ENCODE peak calls at places on chromosomes 12 and 14, in five cellular contexts. T, H, F, M and Z are unnamed samples.

GRCh38 chr14:104680806-104681688 is 8.4 kb upstream of the INF2 start:
- DNase-seq in T (peak), F (peak), M (peak), H (peak), Z (peak)

GRCh38 chr12:56153291-56154065 is 1.1 kb downstream of the MYL6B start:
- DNase-seq in F (no peak), H (no peak), T (no peak), M (no peak), Z (no peak)

GRCh38 chr14:34165847-34166340 is 215.0 kb upstream of the EGLN3 start:
- DNase-seq in F (no peak), M (no peak), T (no peak), H (no peak), Z (no peak)

GRCh38 chr12:106078358-106079025 is 60.3 kb downstream of the NUAK1 start:
- DNase-seq in M (peak), T (peak), F (peak), H (no peak), Z (peak)

GRCh38 chr12:3988519-3989217 is 115.5 kb upstream of the PARP11 start:
- DNase-seq in T (no peak), M (no peak), F (no peak), H (no peak), Z (no peak)

GRCh38 chr14:51614707-51615106 is 37.0 kb upstream of the FRMD6 start:
- DNase-seq in F (no peak), T (no peak), H (no peak), M (peak), Z (peak)

GRCh38 chr12:128009108-128009507 is 257.9 kb upstream of the TMEM132C start:
- DNase-seq in F (no peak), T (no peak), M (no peak), H (no peak), Z (no peak)

GRCh38 chr12:23684121-23684520 is 265.3 kb downstream of the SOX5 start:
- DNase-seq in T (no peak), F (no peak), H (no peak), M (no peak), Z (no peak)

GRCh38 chr12:103241184-103241583 is 254.6 kb downstream of the C12orf42 start:
- DNase-seq in T (no peak), F (no peak), M (no peak), H (no peak), Z (no peak)

GRCh38 chr12:19683178-19683927 is 244.1 kb downstream of the AEBP2 start:
- DNase-seq in M (peak), F (no peak), T (peak), H (peak), Z (peak)

GRCh38 chr12:132033627-132034026 is 83.9 kb downstream of the EP400 start:
- DNase-seq in M (no peak), F (no peak), H (no peak), T (no peak), Z (no peak)

GRCh38 chr12:108854055-108854452 is 3.3 kb downstream of the SSH1 start:
- DNase-seq in T (peak), F (no peak), M (peak), H (peak), Z (peak)

GRCh38 chr12:123037791-123038190 is 57.3 kb downstream of the ARL6IP4 start:
- DNase-seq in T (no peak), F (no peak), H (no peak), M (no peak), Z (no peak)

GRCh38 chr14:61891251-61891650 is 129.0 kb downstream of the SNAPC1 start:
- DNase-seq in T (peak), M (no peak), F (peak), H (no peak), Z (peak)

GRCh38 chr12:93089805-93090569 is 160.9 kb upstream of the EEA1 start:
- DNase-seq in H (no peak), M (peak), T (peak), F (peak), Z (peak)

GRCh38 chr14:92759300-92759678 is 10.9 kb upstream of the LGMN start:
- DNase-seq in M (no peak), T (peak), H (no peak), F (no peak), Z (peak)

GRCh38 chr12:110689002-110689600 is at the start of gene HVCN1:
- DNase-seq in T (peak), M (no peak), H (no peak), F (no peak), Z (no peak)

GRCh38 chr12:44015333-44015941 is 179.6 kb downstream of the TMEM117 start:
- DNase-seq in F (peak), T (peak), M (peak), H (peak), Z (peak)

GRCh38 chr12:65908147-65908546 is 83.9 kb downstream of the HMGA2 start:
- DNase-seq in H (no peak), F (no peak), T (no peak), M (no peak), Z (no peak)

GRCh38 chr14:58395815-58396626 is at the start of gene TOMM20L:
- DNase-seq in M (peak), F (peak), T (peak), H (peak), Z (peak)

GRCh38 chr14:51023964-51024363 is 70.9 kb downstream of the TRIM9 start:
- DNase-seq in F (no peak), T (no peak), M (no peak), H (no peak), Z (peak)

GRCh38 chr14:78143489-78144145 is 26.6 kb upstream of the NRXN3 start:
- DNase-seq in F (peak), H (no peak), M (no peak), T (no peak), Z (no peak)

GRCh38 chr12:62900686-62901272 is 34.2 kb downstream of the PPM1H start:
- DNase-seq in F (no peak), H (peak), M (no peak), T (peak), Z (no peak)

GRCh38 chr12:73266206-73266605 is 994.0 kb downstream of the TRHDE start:
- DNase-seq in M (no peak), H (no peak), F (no peak), T (no peak), Z (no peak)

GRCh38 chr12:45727994-45728624 is 1.4 kb upstream of the ARID2 start:
- DNase-seq in M (no peak), F (no peak), T (no peak), H (no peak), Z (no peak)

GRCh38 chr14:100135784-100136183 is 23.7 kb downstream of the DEGS2 start:
- DNase-seq in H (no peak), F (no peak), T (no peak), M (no peak), Z (no peak)

GRCh38 chr12:54564768-54565167 is 15.4 kb downstream of the PDE1B start:
- DNase-seq in M (no peak), T (no peak), F (no peak), H (no peak), Z (no peak)

GRCh38 chr14:76201162-76201561 is 49.4 kb downstream of the GPATCH2L start:
- DNase-seq in T (peak), F (peak), M (peak), H (no peak), Z (peak)

GRCh38 chr12:124317400-124317799 is 22.5 kb downstream of the RFLNA start:
- DNase-seq in H (no peak), F (no peak), T (no peak), M (no peak), Z (no peak)

GRCh38 chr12:96503971-96504370 is 14.6 kb downstream of the CFAP54 start:
- DNase-seq in F (no peak), M (no peak), T (no peak), H (no peak), Z (no peak)

GRCh38 chr14:41663478-41663845 is 56.8 kb downstream of the LRFN5 start:
- DNase-seq in M (no peak), T (peak), H (no peak), F (peak), Z (peak)

GRCh38 chr14:41662780-41663477 is 56.3 kb downstream of the LRFN5 start:
- DNase-seq in M (no peak), H (peak), F (no peak), T (no peak), Z (no peak)

DNA sequence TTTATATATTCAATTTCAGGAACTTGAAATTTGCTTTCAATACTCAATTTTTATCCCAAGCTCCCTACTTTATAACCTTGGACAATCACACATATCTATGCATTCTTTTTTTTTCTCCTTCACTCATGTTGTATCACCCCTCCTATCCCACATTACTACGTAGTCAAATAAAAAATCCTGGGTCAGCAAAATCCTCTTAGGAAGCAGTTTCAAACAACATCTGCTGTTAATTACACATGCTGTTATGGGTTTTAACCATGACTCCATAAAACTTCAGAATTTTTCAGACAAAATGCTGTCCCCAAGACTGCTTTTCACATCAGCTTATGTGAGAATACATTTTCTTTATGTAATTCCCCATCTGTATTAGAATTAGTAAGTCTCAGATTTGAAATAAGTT is 61.7 kb downstream of the LRFN5 start:
- DNase-seq in F (no peak), H (no peak), M (peak), T (peak), Z (peak)
- H3K4me3 ChIP-seq in F (no peak), H (no peak), M (no peak), T (no peak), Z (no peak)

GRCh38 chr12:59843260-59843843 is 247.5 kb downstream of the SLC16A7 start:
- DNase-seq in M (no peak), T (no peak), F (no peak), H (no peak), Z (no peak)

GRCh38 chr12:59850268-59850667 is 254.4 kb downstream of the SLC16A7 start:
- DNase-seq in M (no peak), F (no peak), T (no peak), H (no peak), Z (no peak)

GRCh38 chr12:59844775-59845174 is 248.9 kb downstream of the SLC16A7 start:
- DNase-seq in M (no peak), T (no peak), F (no peak), H (no peak), Z (no peak)

DNA sequence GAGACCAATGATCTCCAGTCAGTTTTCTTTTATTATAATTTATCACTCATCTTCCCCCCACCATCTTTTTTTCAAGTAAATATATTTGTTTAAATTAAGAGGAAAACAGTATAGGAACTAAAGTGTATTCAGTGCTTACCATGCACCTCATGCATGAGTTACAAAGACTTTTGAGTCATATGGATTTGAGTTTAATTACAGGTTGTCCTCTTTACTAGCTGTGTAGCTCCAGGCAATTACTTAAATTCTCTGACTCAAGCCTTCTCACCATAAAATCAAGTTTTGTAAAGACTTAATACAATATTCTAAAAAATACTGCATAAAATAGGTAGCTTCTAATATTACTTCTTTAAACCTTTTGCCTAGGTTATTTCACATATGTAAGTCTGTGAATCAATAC is 251.3 kb downstream of the SLC16A7 start:
- DNase-seq in T (no peak), H (no peak), M (no peak), F (no peak), Z (no peak)
- TF ChIP-seq CTCF in T (no peak), H (no peak), M (no peak), F (no peak), Z (no peak)

DNA sequence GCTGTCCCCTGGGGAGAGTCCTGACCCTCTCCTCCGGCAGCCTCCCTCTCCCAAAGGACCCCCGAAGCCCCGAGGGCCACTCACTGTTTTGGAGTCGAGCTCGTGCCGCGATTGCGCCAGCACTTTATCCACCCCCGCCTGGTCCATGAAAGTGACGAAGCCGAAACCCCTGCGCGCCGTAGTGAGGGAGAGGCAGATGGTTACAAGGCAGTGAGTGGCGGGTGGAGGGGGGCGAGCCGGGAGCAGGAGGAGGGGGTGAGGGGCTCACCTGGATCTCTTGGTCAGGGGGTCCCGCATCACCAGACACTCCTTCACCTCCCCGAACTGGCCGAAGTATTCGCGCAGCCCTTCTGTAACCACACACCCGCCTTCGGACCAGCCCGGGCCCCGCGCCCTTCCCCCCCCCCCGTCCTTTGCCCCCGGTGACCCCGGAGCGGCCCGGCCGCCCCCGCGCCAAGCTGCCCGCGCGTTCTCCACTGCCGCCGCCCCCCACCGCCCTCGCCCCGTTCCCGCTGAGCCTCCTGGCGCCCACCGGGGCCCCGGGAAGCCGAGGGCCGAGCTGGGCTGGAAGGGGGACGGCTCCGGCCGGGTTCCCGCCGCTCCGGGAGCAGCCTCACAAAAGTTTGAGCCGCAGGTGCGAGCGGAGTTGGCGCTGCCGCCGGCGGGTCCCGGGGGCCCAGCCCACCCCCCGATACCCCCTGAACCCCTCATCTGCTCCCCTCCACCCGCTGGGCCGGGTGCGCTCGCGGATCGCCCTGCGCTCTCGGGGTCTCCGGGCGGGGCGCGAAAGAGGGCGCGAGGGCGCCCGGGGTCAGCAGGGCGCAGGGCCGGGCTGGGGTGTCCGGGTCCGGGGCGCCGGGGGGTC is 808 bp downstream of the MSI1 start:
- DNase-seq in M (no peak), H (no peak), F (no peak), T (no peak), Z (no peak)
- H3K4me3 ChIP-seq in M (no peak), H (peak), F (peak), T (no peak), Z (no peak)

GRCh38 chr12:31961137-31961536 is 1.9 kb downstream of the RESF1 start:
- DNase-seq in F (no peak), T (no peak), H (no peak), M (no peak), Z (no peak)

GRCh38 chr12:31962076-31962475 is 2.9 kb downstream of the RESF1 start:
- DNase-seq in M (no peak), T (no peak), H (no peak), F (no peak), Z (no peak)

GRCh38 chr12:31958601-31959000 is 614 bp upstream of the RESF1 start:
- DNase-seq in T (no peak), H (peak), M (no peak), F (no peak), Z (no peak)

GRCh38 chr12:31959051-31959700 is at the start of gene RESF1:
- DNase-seq in H (peak), T (peak), F (peak), M (peak), Z (peak)

DNA sequence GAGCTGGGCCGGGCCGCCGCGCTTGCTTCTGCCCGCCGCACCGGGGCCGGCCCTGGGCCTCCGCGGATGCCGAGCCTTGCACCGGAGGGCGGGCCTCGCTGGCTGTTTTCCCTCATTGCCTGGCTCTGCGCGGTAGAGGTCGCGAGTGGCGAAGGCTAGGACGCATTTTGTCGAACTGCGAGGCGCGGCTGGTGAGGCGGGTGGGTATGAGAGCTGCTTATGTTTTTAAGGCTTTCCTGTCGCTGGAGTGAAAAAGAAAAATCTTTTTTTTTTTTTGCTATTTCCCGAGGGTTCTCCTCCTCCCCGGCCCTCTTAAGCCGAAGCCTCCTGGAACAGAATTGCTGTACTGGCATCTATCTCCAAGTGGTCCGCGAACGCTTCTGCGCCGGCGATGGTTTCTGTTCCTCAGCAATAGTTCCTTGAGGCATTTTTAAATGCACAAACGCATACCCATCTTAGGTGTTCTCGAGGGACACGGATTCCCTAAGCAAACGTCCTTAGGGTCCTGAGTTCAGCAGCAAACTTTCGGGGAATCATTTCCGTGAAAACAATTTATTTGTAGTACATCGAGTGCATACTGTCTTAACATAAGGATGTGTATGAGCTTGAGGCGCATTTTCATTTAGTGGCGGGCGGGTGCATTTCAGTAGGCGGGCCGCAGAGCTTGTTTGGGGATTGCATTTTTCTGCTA is 631 bp downstream of the RESF1 start:
- DNase-seq in F (no peak), H (peak), M (peak), T (peak), Z (peak)
- TF ChIP-seq CTCF in F (no peak), H (peak), M (peak), T (peak), Z (peak)

GRCh38 chr14:50000215-50001145 is 107.6 kb downstream of the ARF6 start:
- DNase-seq in F (no peak), T (peak), H (peak), M (peak), Z (peak)
- H3K4me3 ChIP-seq in F (no peak), T (no peak), H (peak), M (peak), Z (peak)

DNA sequence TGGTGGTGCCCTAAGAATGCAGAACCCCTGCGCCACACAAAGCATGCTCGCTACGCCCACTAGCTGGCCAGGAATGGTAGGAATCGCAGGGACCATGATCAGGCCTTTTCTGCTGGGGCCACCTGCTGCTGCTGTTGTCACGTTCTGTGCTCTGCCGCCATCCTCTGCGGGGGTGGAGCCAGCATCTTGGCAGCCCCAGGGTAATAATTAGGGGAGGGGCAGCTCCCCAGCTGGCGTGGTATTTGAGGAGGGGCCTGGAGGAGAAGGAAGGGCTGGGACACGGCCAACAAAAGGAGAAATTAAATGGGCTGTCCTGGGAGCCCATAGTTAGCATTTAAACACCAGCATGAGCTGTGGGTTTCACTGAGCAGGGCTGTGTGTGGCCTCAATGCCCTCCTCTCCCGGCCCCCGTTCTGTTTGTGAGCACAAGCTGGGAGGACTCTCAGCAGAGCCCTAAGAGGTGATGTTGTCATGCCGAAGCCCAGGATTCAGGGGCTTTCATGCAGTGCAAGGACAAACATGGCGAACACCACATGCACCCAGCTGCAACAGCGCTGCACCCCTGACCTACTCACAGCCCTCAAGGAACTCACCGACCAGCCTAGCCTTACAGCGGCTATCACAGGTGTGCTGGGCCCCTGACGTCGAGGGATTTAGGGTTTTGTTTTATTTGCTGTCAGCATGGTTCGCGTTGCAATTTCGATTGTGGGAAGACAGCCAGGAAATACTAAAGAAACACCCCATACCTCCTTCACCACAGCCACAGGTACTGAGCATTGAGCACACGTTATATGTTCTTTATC is 324.3 kb downstream of the CACNA1C start:
- DNase-seq in M (no peak), F (no peak), H (no peak), T (no peak), Z (no peak)
- TF ChIP-seq CTCF in M (no peak), F (no peak), H (no peak), T (no peak), Z (no peak)